ENCODE peak calls at places on chromosomes 16 and 17, in five cellular contexts. One of them, this sample, is unnamed.

GRCh38 chr17:76551685-76552084 is 11.8 kb downstream of the PRCD start:
- DNase-seq in HCT116: no peak
- DNase-seq in type B pancreatic cell: no peak
- DNase-seq in ELR: no peak
- DNase-seq in stimulated activated CD8-positive, alpha-beta memory T cell treated with anti-CD3 and anti-CD28 coated beads, Interleukin-4, amount 100 ng/mL, for 24 hours: no peak
- DNase-seq in this sample: no peak

GRCh38 chr17:31534223-31534888 is 142.9 kb downstream of the RAB11FIP4 start:
- DNase-seq in HCT116: no peak
- DNase-seq in type B pancreatic cell: no peak
- DNase-seq in ELR: no peak
- DNase-seq in stimulated activated CD8-positive, alpha-beta memory T cell treated with anti-CD3 and anti-CD28 coated beads, Interleukin-4, amount 100 ng/mL, for 24 hours: no peak
- DNase-seq in this sample: no peak

GRCh38 chr16:87338155-87338765 is 21.1 kb upstream of the C16orf95 start:
- DNase-seq in HCT116: no peak
- DNase-seq in type B pancreatic cell: no peak
- DNase-seq in ELR: no peak
- DNase-seq in stimulated activated CD8-positive, alpha-beta memory T cell treated with anti-CD3 and anti-CD28 coated beads, Interleukin-4, amount 100 ng/mL, for 24 hours: no peak
- DNase-seq in this sample: no peak

GRCh38 chr16:7408700-7409340 is 76.2 kb downstream of the RBFOX1 start:
- DNase-seq in HCT116: no peak
- DNase-seq in type B pancreatic cell: no peak
- DNase-seq in ELR: no peak
- DNase-seq in stimulated activated CD8-positive, alpha-beta memory T cell treated with anti-CD3 and anti-CD28 coated beads, Interleukin-4, amount 100 ng/mL, for 24 hours: no peak
- DNase-seq in this sample: no peak

GRCh38 chr17:29195465-29196081 is 15.4 kb upstream of the MYO18A start:
- DNase-seq in HCT116: no peak
- DNase-seq in type B pancreatic cell: no peak
- DNase-seq in ELR: peak
- DNase-seq in stimulated activated CD8-positive, alpha-beta memory T cell treated with anti-CD3 and anti-CD28 coated beads, Interleukin-4, amount 100 ng/mL, for 24 hours: no peak
- DNase-seq in this sample: peak

GRCh38 chr17:61203765-61204164 is 195.9 kb upstream of the TBX2 start:
- DNase-seq in HCT116: no peak
- DNase-seq in type B pancreatic cell: no peak
- DNase-seq in ELR: no peak
- DNase-seq in stimulated activated CD8-positive, alpha-beta memory T cell treated with anti-CD3 and anti-CD28 coated beads, Interleukin-4, amount 100 ng/mL, for 24 hours: no peak
- DNase-seq in this sample: no peak

GRCh38 chr17:7475764-7476422 is 3.5 kb downstream of the ZBTB4 start:
- DNase-seq in HCT116: no peak
- DNase-seq in type B pancreatic cell: no peak
- DNase-seq in ELR: peak
- DNase-seq in stimulated activated CD8-positive, alpha-beta memory T cell treated with anti-CD3 and anti-CD28 coated beads, Interleukin-4, amount 100 ng/mL, for 24 hours: no peak
- DNase-seq in this sample: peak

GRCh38 chr17:57296231-57296630 is 39.9 kb downstream of the MSI2 start:
- DNase-seq in HCT116: no peak
- DNase-seq in type B pancreatic cell: no peak
- DNase-seq in ELR: peak
- DNase-seq in stimulated activated CD8-positive, alpha-beta memory T cell treated with anti-CD3 and anti-CD28 coated beads, Interleukin-4, amount 100 ng/mL, for 24 hours: no peak
- DNase-seq in this sample: peak

GRCh38 chr16:28838558-28838918 is 7.6 kb downstream of the TUFM start:
- DNase-seq in HCT116: no peak
- DNase-seq in type B pancreatic cell: no peak
- DNase-seq in ELR: no peak
- DNase-seq in stimulated activated CD8-positive, alpha-beta memory T cell treated with anti-CD3 and anti-CD28 coated beads, Interleukin-4, amount 100 ng/mL, for 24 hours: no peak
- DNase-seq in this sample: no peak

GRCh38 chr16:89326721-89327120 is 109.2 kb downstream of the ZNF778 start:
- DNase-seq in HCT116: no peak
- DNase-seq in type B pancreatic cell: no peak
- DNase-seq in ELR: no peak
- DNase-seq in stimulated activated CD8-positive, alpha-beta memory T cell treated with anti-CD3 and anti-CD28 coated beads, Interleukin-4, amount 100 ng/mL, for 24 hours: no peak
- DNase-seq in this sample: no peak

GRCh38 chr16:69123894-69124293 is 8.5 kb downstream of the CHTF8 start:
- DNase-seq in HCT116: no peak
- DNase-seq in type B pancreatic cell: no peak
- DNase-seq in ELR: peak
- DNase-seq in stimulated activated CD8-positive, alpha-beta memory T cell treated with anti-CD3 and anti-CD28 coated beads, Interleukin-4, amount 100 ng/mL, for 24 hours: peak
- DNase-seq in this sample: peak

GRCh38 chr16:48053346-48053745 is 102.4 kb downstream of the ABCC12 start:
- DNase-seq in HCT116: no peak
- DNase-seq in type B pancreatic cell: no peak
- DNase-seq in ELR: peak
- DNase-seq in stimulated activated CD8-positive, alpha-beta memory T cell treated with anti-CD3 and anti-CD28 coated beads, Interleukin-4, amount 100 ng/mL, for 24 hours: no peak
- DNase-seq in this sample: peak

GRCh38 chr16:85047867-85048455 is 20.4 kb downstream of the KIAA0513 start:
- DNase-seq in HCT116: no peak
- DNase-seq in type B pancreatic cell: no peak
- DNase-seq in ELR: no peak
- DNase-seq in stimulated activated CD8-positive, alpha-beta memory T cell treated with anti-CD3 and anti-CD28 coated beads, Interleukin-4, amount 100 ng/mL, for 24 hours: no peak
- DNase-seq in this sample: no peak

GRCh38 chr17:38877130-38877851 is 7.4 kb downstream of the LASP1 start:
- DNase-seq in HCT116: no peak
- DNase-seq in type B pancreatic cell: no peak
- DNase-seq in ELR: no peak
- DNase-seq in stimulated activated CD8-positive, alpha-beta memory T cell treated with anti-CD3 and anti-CD28 coated beads, Interleukin-4, amount 100 ng/mL, for 24 hours: no peak
- DNase-seq in this sample: no peak

GRCh38 chr17:35716897-35717839 is 14.3 kb upstream of the RASL10B start:
- DNase-seq in HCT116: no peak
- DNase-seq in type B pancreatic cell: no peak
- DNase-seq in ELR: no peak
- DNase-seq in stimulated activated CD8-positive, alpha-beta memory T cell treated with anti-CD3 and anti-CD28 coated beads, Interleukin-4, amount 100 ng/mL, for 24 hours: no peak
- DNase-seq in this sample: no peak

GRCh38 chr16:1980026-1980769 is 1.1 kb downstream of the NOXO1 start:
- DNase-seq in HCT116: no peak
- DNase-seq in type B pancreatic cell: no peak
- DNase-seq in ELR: no peak
- DNase-seq in stimulated activated CD8-positive, alpha-beta memory T cell treated with anti-CD3 and anti-CD28 coated beads, Interleukin-4, amount 100 ng/mL, for 24 hours: no peak
- DNase-seq in this sample: no peak

GRCh38 chr17:49633250-49633649 is 44.6 kb downstream of the SPOP start:
- DNase-seq in HCT116: no peak
- DNase-seq in type B pancreatic cell: no peak
- DNase-seq in ELR: no peak
- DNase-seq in stimulated activated CD8-positive, alpha-beta memory T cell treated with anti-CD3 and anti-CD28 coated beads, Interleukin-4, amount 100 ng/mL, for 24 hours: no peak
- DNase-seq in this sample: no peak

GRCh38 chr17:7306911-7307685 is at the start of gene EIF5A:
- DNase-seq in HCT116: peak
- DNase-seq in type B pancreatic cell: peak
- DNase-seq in ELR: peak
- DNase-seq in stimulated activated CD8-positive, alpha-beta memory T cell treated with anti-CD3 and anti-CD28 coated beads, Interleukin-4, amount 100 ng/mL, for 24 hours: peak
- DNase-seq in this sample: peak

GRCh38 chr17:19730829-19731228 is 14.4 kb upstream of the SLC47A2 start:
- DNase-seq in HCT116: no peak
- DNase-seq in type B pancreatic cell: no peak
- DNase-seq in ELR: no peak
- DNase-seq in stimulated activated CD8-positive, alpha-beta memory T cell treated with anti-CD3 and anti-CD28 coated beads, Interleukin-4, amount 100 ng/mL, for 24 hours: no peak
- DNase-seq in this sample: no peak

GRCh38 chr17:78998311-78999055 is 11.1 kb downstream of the CANT1 start:
- DNase-seq in HCT116: no peak
- DNase-seq in type B pancreatic cell: no peak
- DNase-seq in ELR: no peak
- DNase-seq in stimulated activated CD8-positive, alpha-beta memory T cell treated with anti-CD3 and anti-CD28 coated beads, Interleukin-4, amount 100 ng/mL, for 24 hours: no peak
- DNase-seq in this sample: no peak

GRCh38 chr17:81917565-81918332 is at the start of gene SIRT7:
- DNase-seq in HCT116: peak
- DNase-seq in type B pancreatic cell: no peak
- DNase-seq in ELR: peak
- DNase-seq in stimulated activated CD8-positive, alpha-beta memory T cell treated with anti-CD3 and anti-CD28 coated beads, Interleukin-4, amount 100 ng/mL, for 24 hours: peak
- DNase-seq in this sample: peak

GRCh38 chr16:52446076-52446475 is 100.9 kb downstream of the TOX3 start:
- DNase-seq in HCT116: no peak
- DNase-seq in type B pancreatic cell: no peak
- DNase-seq in ELR: no peak
- DNase-seq in stimulated activated CD8-positive, alpha-beta memory T cell treated with anti-CD3 and anti-CD28 coated beads, Interleukin-4, amount 100 ng/mL, for 24 hours: no peak
- DNase-seq in this sample: no peak

GRCh38 chr17:29627951-29628350 is 5.2 kb upstream of the CORO6 start:
- DNase-seq in HCT116: no peak
- DNase-seq in type B pancreatic cell: no peak
- DNase-seq in ELR: no peak
- DNase-seq in stimulated activated CD8-positive, alpha-beta memory T cell treated with anti-CD3 and anti-CD28 coated beads, Interleukin-4, amount 100 ng/mL, for 24 hours: no peak
- DNase-seq in this sample: no peak

GRCh38 chr17:9987779-9988585 is 82.9 kb upstream of the RCVRN start:
- DNase-seq in HCT116: no peak
- DNase-seq in type B pancreatic cell: no peak
- DNase-seq in ELR: peak
- DNase-seq in stimulated activated CD8-positive, alpha-beta memory T cell treated with anti-CD3 and anti-CD28 coated beads, Interleukin-4, amount 100 ng/mL, for 24 hours: no peak
- DNase-seq in this sample: peak

GRCh38 chr16:60041671-60042070 is 1307.6 kb upstream of the GOT2 start:
- DNase-seq in HCT116: no peak
- DNase-seq in type B pancreatic cell: no peak
- DNase-seq in ELR: peak
- DNase-seq in stimulated activated CD8-positive, alpha-beta memory T cell treated with anti-CD3 and anti-CD28 coated beads, Interleukin-4, amount 100 ng/mL, for 24 hours: no peak
- DNase-seq in this sample: no peak

GRCh38 chr17:2386400-2387085 is 14.3 kb downstream of the MNT start:
- DNase-seq in HCT116: no peak
- DNase-seq in type B pancreatic cell: no peak
- DNase-seq in ELR: no peak
- DNase-seq in stimulated activated CD8-positive, alpha-beta memory T cell treated with anti-CD3 and anti-CD28 coated beads, Interleukin-4, amount 100 ng/mL, for 24 hours: no peak
- DNase-seq in this sample: no peak

GRCh38 chr16:79848739-79849518 is 248.4 kb upstream of the MAF start:
- DNase-seq in HCT116: no peak
- DNase-seq in type B pancreatic cell: no peak
- DNase-seq in ELR: no peak
- DNase-seq in stimulated activated CD8-positive, alpha-beta memory T cell treated with anti-CD3 and anti-CD28 coated beads, Interleukin-4, amount 100 ng/mL, for 24 hours: no peak
- DNase-seq in this sample: no peak

GRCh38 chr16:88369447-88370008 is 13.2 kb upstream of the ZNF469 start:
- DNase-seq in HCT116: no peak
- DNase-seq in type B pancreatic cell: no peak
- DNase-seq in ELR: peak
- DNase-seq in stimulated activated CD8-positive, alpha-beta memory T cell treated with anti-CD3 and anti-CD28 coated beads, Interleukin-4, amount 100 ng/mL, for 24 hours: no peak
- DNase-seq in this sample: no peak

GRCh38 chr16:1221628-1222552 is 3.2 kb downstream of the TPSG1 start:
- DNase-seq in HCT116: no peak
- DNase-seq in type B pancreatic cell: no peak
- DNase-seq in ELR: no peak
- DNase-seq in stimulated activated CD8-positive, alpha-beta memory T cell treated with anti-CD3 and anti-CD28 coated beads, Interleukin-4, amount 100 ng/mL, for 24 hours: no peak
- DNase-seq in this sample: no peak

GRCh38 chr16:70706948-70707465 is 21.2 kb upstream of the MTSS2 start:
- DNase-seq in HCT116: no peak
- DNase-seq in type B pancreatic cell: no peak
- DNase-seq in ELR: peak
- DNase-seq in stimulated activated CD8-positive, alpha-beta memory T cell treated with anti-CD3 and anti-CD28 coated beads, Interleukin-4, amount 100 ng/mL, for 24 hours: no peak
- DNase-seq in this sample: peak

GRCh38 chr17:55332296-55333041 is 67.7 kb downstream of the HLF start:
- DNase-seq in HCT116: no peak
- DNase-seq in type B pancreatic cell: no peak
- DNase-seq in ELR: no peak
- DNase-seq in stimulated activated CD8-positive, alpha-beta memory T cell treated with anti-CD3 and anti-CD28 coated beads, Interleukin-4, amount 100 ng/mL, for 24 hours: no peak
- DNase-seq in this sample: no peak

This sample was measured in RPMI7951.